ENCODE peak calls at places on chromosomes 16 and 17, in five cellular contexts. D, Z, B, F and A are unnamed samples.

GRCh38 chr16:78489072-78489471 is 389.6 kb downstream of the WWOX start:
- DNase-seq in D (no peak), Z (no peak), B (no peak), F (no peak), A (no peak)

GRCh38 chr16:17470871-17471744 is at the start of gene XYLT1:
- DNase-seq in D (peak), Z (no peak), B (peak), F (no peak), A (no peak)

GRCh38 chr16:8611886-8612595 is 9.5 kb upstream of the METTL22 start:
- DNase-seq in D (no peak), Z (no peak), B (no peak), F (no peak), A (no peak)

GRCh38 chr16:59210955-59211541 is 476.9 kb upstream of the GOT2 start:
- DNase-seq in D (peak), Z (no peak), B (no peak), F (no peak), A (peak)

GRCh38 chr17:6254036-6254435 is 180.9 kb downstream of the AIPL1 start:
- DNase-seq in D (no peak), Z (no peak), B (no peak), F (no peak), A (no peak)

GRCh38 chr17:60554377-60554788 is 28.3 kb upstream of the APPBP2 start:
- DNase-seq in D (no peak), Z (no peak), B (peak), F (no peak), A (no peak)

GRCh38 chr16:58589311-58589890 is 40.2 kb downstream of the CNOT1 start:
- DNase-seq in D (no peak), Z (no peak), B (no peak), F (no peak), A (no peak)

GRCh38 chr17:46764709-46765401 is 53.6 kb downstream of the WNT3 start:
- DNase-seq in D (no peak), Z (no peak), B (peak), F (no peak), A (peak)

GRCh38 chr16:3873482-3874173 is 6.9 kb downstream of the CREBBP start:
- DNase-seq in D (no peak), Z (no peak), B (no peak), F (no peak), A (no peak)

GRCh38 chr16:4298761-4299522 is 16.9 kb upstream of the GLIS2 start:
- DNase-seq in D (peak), Z (no peak), B (peak), F (no peak), A (peak)

GRCh38 chr16:9115277-9115676 is 23.8 kb downstream of the HAPSTR1 start:
- DNase-seq in D (no peak), Z (no peak), B (no peak), F (no peak), A (no peak)

GRCh38 chr17:13409455-13409854 is 192.3 kb downstream of the HS3ST3A1 start:
- DNase-seq in D (no peak), Z (no peak), B (no peak), F (no peak), A (no peak)

GRCh38 chr17:72572604-72573491 is 452.0 kb downstream of the SOX9 start:
- DNase-seq in D (no peak), Z (no peak), B (no peak), F (no peak), A (no peak)

GRCh38 chr17:57607553-57608120 is 137.5 kb downstream of the CCDC182 start:
- DNase-seq in D (no peak), Z (no peak), B (no peak), F (no peak), A (no peak)

GRCh38 chr17:1880851-1881630 is 51.2 kb downstream of the RPA1 start:
- DNase-seq in D (peak), Z (no peak), B (no peak), F (peak), A (no peak)